ENCODE peak calls at places on chromosomes 11 and 22, in five cellular contexts. F, Y, J, V and G are unnamed samples.

GRCh38 chr11:122998727-122999370 is 17.2 kb upstream of the BSX start:
- DNase-seq in V (no peak), F (no peak), J (no peak), Y (no peak), G (no peak)

GRCh38 chr11:17813391-17814059 is 78.9 kb downstream of the KCNC1 start:
- DNase-seq in J (no peak), Y (no peak), V (no peak), F (no peak), G (no peak)

GRCh38 chr11:134178275-134178674 is 45.5 kb downstream of the NCAPD3 start:
- DNase-seq in Y (no peak), F (no peak), J (no peak), V (no peak), G (no peak)

GRCh38 chr11:13031349-13031748 is 22.2 kb downstream of the RASSF10 start:
- DNase-seq in F (no peak), Y (no peak), V (no peak), J (no peak), G (no peak)

GRCh38 chr11:27357250-27357649 is 5.8 kb downstream of the CCDC34 start:
- DNase-seq in V (no peak), Y (no peak), F (no peak), J (no peak), G (no peak)

GRCh38 chr22:42270512-42271190 is at the start of gene TCF20:
- DNase-seq in J (peak; percentile 83), V (peak; percentile 74), Y (peak; percentile 63), F (peak; percentile 85), G (peak; percentile 75)

GRCh38 chr11:69554849-69555248 is 73.4 kb downstream of the LINC01488 start:
- DNase-seq in V (no peak), J (no peak), Y (no peak), F (peak; percentile 30), G (no peak)

GRCh38 chr11:21707116-21707769 is 485.6 kb upstream of the ANO5 start:
- DNase-seq in V (no peak), J (no peak), F (no peak), Y (no peak), G (no peak)

GRCh38 chr11:73951797-73952196 is 971 bp downstream of the DNAJB13 start:
- DNase-seq in F (no peak), Y (no peak), V (no peak), J (no peak), G (no peak)

GRCh38 chr11:316031-316701 is 2.3 kb downstream of the IFITM1 start:
- DNase-seq in Y (no peak), J (peak; percentile 38), V (peak; percentile 37), F (peak; percentile 88), G (no peak)

GRCh38 chr11:63536669-63537292 is at the start of gene PLAAT4:
- DNase-seq in F (no peak), V (peak; percentile 46), J (no peak), Y (peak; percentile 73), G (no peak)

DNA sequence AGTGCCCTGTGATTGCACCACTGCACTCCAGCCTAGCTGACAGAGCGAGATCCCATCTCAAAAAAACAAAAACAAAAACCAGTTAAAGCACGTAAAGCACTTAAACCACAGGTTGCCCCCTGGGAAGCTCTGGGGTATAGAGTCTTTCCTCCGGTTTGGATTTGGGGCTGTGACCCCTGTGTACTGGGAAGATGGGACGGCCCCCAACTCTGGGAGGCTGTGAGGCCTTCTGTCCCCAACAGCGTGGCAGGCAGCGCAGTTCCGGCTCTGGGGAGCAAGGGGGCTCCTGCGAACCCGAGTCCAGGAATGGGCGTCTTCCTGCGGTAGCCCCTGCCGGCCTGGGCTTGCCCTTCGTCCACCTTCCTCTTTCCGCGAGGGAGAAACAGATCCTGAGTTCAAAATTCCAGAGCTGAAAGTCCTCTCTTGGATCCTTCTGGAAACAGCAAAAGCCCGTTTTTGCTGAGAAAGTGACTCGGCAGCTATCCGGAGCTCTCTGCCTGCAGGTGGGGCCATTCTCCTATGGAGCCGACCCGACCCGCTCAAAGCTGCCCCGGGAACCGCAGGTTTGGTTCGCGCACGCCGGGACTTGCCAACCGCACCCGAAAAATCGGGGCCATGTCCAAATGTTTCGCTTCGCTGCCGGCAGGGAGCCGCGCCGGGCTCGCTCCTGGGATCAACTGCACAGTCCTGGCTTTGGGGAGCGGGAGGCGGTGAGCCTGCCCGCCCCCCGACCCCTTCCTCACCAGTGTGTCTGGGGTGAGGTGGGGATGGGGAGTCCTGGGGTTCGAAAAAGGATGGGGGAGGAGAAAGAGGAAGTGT is 36.3 kb upstream of the POLA2 start:
- DNase-seq in Y (peak; percentile 63), V (peak; percentile 71), J (peak; percentile 64), F (no peak), G (peak; percentile 59)
- TF ChIP-seq CTCF in Y (peak; percentile 49), V (peak; percentile 59), J (peak; percentile 41), F (peak; percentile 82), G (no peak)

GRCh38 chr11:60871378-60872061 is 4.2 kb downstream of the ZP1 start:
- DNase-seq in F (peak; percentile 56), Y (peak; percentile 51), V (no peak), J (no peak), G (no peak)
- TF ChIP-seq CTCF in F (peak; percentile 47), Y (no peak), V (no peak), J (no peak), G (no peak)

GRCh38 chr11:2261436-2262230 is 8.8 kb downstream of the ASCL2 start:
- DNase-seq in Y (no peak), J (no peak), F (no peak), V (no peak), G (no peak)
- TF ChIP-seq CTCF in Y (no peak), J (no peak), F (no peak), V (no peak), G (no peak)

DNA sequence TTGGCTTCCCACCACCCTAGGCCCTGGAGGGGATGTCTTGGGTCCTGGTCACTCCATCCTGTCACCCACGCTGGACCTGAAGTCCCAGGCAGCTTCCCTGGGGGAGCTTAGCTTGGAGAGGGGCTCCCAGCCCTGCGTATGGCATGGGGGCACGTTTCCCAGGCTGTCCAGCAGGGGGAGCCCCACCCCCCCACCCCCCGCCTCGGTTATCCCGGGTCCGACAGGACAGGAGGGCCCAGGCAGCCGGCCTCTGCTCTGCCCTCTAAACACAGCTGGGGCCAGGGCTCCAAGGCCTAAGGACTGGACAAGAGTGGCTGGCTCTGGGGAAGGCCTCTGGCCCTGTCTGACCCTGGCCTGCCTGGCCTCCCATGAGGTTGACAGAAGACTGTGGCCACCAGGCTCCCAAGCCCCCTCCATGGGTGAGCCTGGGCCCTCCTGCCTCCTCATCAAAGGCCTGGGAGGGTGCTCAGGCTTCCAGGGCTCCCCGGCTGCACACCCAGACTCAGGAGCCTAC is 104.8 kb downstream of the NECTIN1 start:
- DNase-seq in F (no peak), V (no peak), J (no peak), Y (no peak), G (no peak)
- TF ChIP-seq CTCF in F (peak; percentile 79), V (peak; percentile 13), J (peak; percentile 66), Y (peak; percentile 45), G (peak; percentile 65)

DNA sequence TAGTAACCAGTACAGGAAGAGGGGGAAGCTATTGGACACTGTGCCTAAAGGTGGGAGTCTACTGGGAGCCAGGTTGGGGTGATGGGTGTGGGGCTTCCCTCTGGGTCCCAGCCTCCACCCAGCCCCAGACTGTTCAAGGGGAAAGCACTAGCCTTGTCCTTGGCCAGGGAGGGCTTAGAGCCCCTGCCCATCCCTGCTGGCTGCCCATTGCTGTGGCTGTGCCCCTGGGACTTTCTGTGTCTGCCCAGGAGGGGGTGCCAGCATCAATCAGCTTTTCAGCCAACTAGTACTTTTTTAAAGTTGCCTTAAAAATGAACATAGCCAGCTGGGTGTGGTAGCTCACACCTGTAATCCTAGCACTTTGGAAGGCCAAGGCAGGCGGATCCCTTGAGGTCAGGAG is 19.9 kb downstream of the INCENP start:
- DNase-seq in J (no peak), Y (no peak), V (no peak), F (peak; percentile 56), G (no peak)
- TF ChIP-seq CTCF in J (no peak), Y (peak; percentile 19), V (no peak), F (peak; percentile 39), G (no peak)

DNA sequence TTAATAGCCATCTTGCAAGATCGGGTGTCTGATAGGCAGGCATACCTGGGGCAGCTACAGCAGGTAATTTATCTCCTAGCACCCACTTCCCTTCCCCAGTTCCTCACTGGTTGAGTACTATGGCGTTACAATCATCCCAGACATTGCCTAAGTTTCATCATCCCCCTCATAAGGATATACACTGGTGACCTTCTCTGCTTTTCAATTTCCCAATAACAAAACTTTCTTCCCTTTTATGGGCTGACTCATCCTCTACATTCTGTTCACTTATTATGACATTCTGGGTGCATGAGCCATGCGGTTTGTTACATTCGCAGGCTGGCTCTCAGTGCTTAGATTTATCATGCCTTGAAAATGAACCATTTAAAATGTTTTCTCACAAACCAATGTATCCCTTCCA is 5.0 kb upstream of the MRPL11 start:
- DNase-seq in J (no peak), V (no peak), F (no peak), Y (peak; percentile 79), G (no peak)
- TF ChIP-seq CTCF in J (no peak), V (no peak), F (no peak), Y (no peak), G (no peak)

GRCh38 chr11:10514210-10514609 is 26.8 kb downstream of the RNF141 start:
- DNase-seq in J (no peak), F (no peak), V (no peak), Y (peak; percentile 68), G (no peak)
- TF ChIP-seq CTCF in J (no peak), F (peak; percentile 85), V (peak; percentile 40), Y (peak; percentile 24), G (peak; percentile 57)

GRCh38 chr11:125062196-125062930 is 742 bp upstream of the SLC37A2 start:
- DNase-seq in Y (no peak), J (no peak), F (peak; percentile 81), V (no peak), G (no peak)

GRCh38 chr11:125063429-125064043 is 431 bp downstream of the SLC37A2 start:
- DNase-seq in Y (no peak), J (no peak), V (no peak), F (no peak), G (no peak)

GRCh38 chr11:125061237-125061636 is 1.9 kb upstream of the SLC37A2 start:
- DNase-seq in V (no peak), Y (no peak), J (no peak), F (no peak), G (no peak)

GRCh38 chr11:125064070-125064469 is 965 bp downstream of the SLC37A2 start:
- DNase-seq in J (no peak), Y (no peak), F (no peak), V (no peak), G (no peak)

GRCh38 chr11:125062931-125063428 is at the start of gene SLC37A2:
- DNase-seq in Y (peak; percentile 49), J (peak; percentile 51), V (peak; percentile 59), F (no peak), G (peak; percentile 67)
- TF ChIP-seq CTCF in Y (no peak), J (no peak), V (no peak), F (peak; percentile 66), G (no peak)